ENCODE peak calls at places on chromosomes 4 and X, in seven cellular contexts. Z, J, K, S, I, O and B are unnamed samples.

GRCh38 chr4:74873545-74874295 is 59.2 kb upstream of the PARM1 start:
- DNase-seq in Z (no peak), J (no peak), K (no peak), S (no peak), I (no peak), O (no peak), B (no peak)

GRCh38 chr4:7434766-7435150 is at the start of gene PSAPL1:
- DNase-seq in Z (no peak), J (no peak), K (no peak), S (no peak), I (peak; percentile 3), O (no peak), B (no peak)

GRCh38 chr4:7375427-7375826 is 59.3 kb downstream of the PSAPL1 start:
- DNase-seq in Z (no peak), J (no peak), K (no peak), S (no peak), I (peak; percentile 13), O (peak; percentile 20), B (no peak)

GRCh38 chr4:158805628-158806471 is 37.0 kb downstream of the FNIP2 start:
- DNase-seq in Z (peak; percentile 22), J (no peak), K (no peak), S (no peak), I (no peak), O (peak; percentile 48), B (peak; percentile 68)

GRCh38 chr4:147837435-147837834 is 105.5 kb downstream of the ARHGAP10 start:
- DNase-seq in Z (no peak), J (no peak), K (no peak), S (no peak), I (no peak), O (no peak), B (peak; percentile 63)

GRCh38 chrX:10597871-10598270 is 22.5 kb downstream of the MID1 start:
- DNase-seq in Z (no peak), J (peak; percentile 6), K (no peak), S (no peak), I (peak; percentile 32), O (no peak), B (no peak)

GRCh38 chr4:97845758-97846157 is 297.5 kb downstream of the STPG2 start:
- DNase-seq in Z (no peak), J (no peak), K (no peak), S (no peak), I (no peak), O (no peak), B (no peak)

GRCh38 chr4:79466621-79467020 is 58.6 kb upstream of the GK2 start:
- DNase-seq in Z (no peak), J (no peak), K (no peak), S (no peak), I (no peak), O (no peak), B (no peak)

GRCh38 chr4:8641256-8641655 is 48.7 kb downstream of the CPZ start:
- DNase-seq in Z (no peak), J (no peak), K (no peak), S (no peak), I (no peak), O (no peak), B (no peak)

GRCh38 chr4:14844059-14844458 is 158.2 kb upstream of the CPEB2 start:
- DNase-seq in Z (no peak), J (no peak), K (no peak), S (no peak), I (no peak), O (no peak), B (no peak)

GRCh38 chrX:84469226-84469625 is 33.0 kb downstream of the HDX start:
- DNase-seq in Z (no peak), J (no peak), K (no peak), S (no peak), I (peak; percentile 42), O (no peak), B (no peak)

GRCh38 chrX:109857898-109858297 is 124.8 kb upstream of the ACSL4 start:
- DNase-seq in Z (no peak), J (no peak), K (no peak), S (no peak), I (peak; percentile 52), O (no peak), B (no peak)

GRCh38 chr4:152616804-152617203 is 63.0 kb downstream of the TMEM154 start:
- DNase-seq in Z (no peak), J (no peak), K (no peak), S (peak; percentile 50), I (no peak), O (no peak), B (no peak)

GRCh38 chr4:6116696-6117285 is 83.6 kb downstream of the JAKMIP1 start:
- DNase-seq in Z (no peak), J (peak; percentile 35), K (no peak), S (no peak), I (no peak), O (no peak), B (no peak)

GRCh38 chr4:84582988-84583870 is at the start of gene CDS1:
- DNase-seq in Z (peak; percentile 22), J (peak; percentile 70), K (peak; percentile 35), S (no peak), I (no peak), O (no peak), B (no peak)

GRCh38 chr4:73281982-73282381 is 23.4 kb upstream of the ANKRD17 start:
- DNase-seq in Z (no peak), J (no peak), K (no peak), S (no peak), I (no peak), O (no peak), B (no peak)

GRCh38 chrX:45807572-45808425 is 607.1 kb upstream of the DIPK2B start:
- DNase-seq in Z (no peak), J (no peak), K (no peak), S (no peak), I (peak; percentile 70), O (no peak), B (no peak)

GRCh38 chr4:76120199-76120598 is 28.0 kb downstream of the NUP54 start:
- DNase-seq in Z (no peak), J (peak; percentile 18), K (no peak), S (no peak), I (no peak), O (no peak), B (no peak)

GRCh38 chr4:84325625-84326024 is 173.5 kb downstream of the NKX6-1 start:
- DNase-seq in Z (no peak), J (no peak), K (no peak), S (no peak), I (no peak), O (no peak), B (no peak)

GRCh38 chr4:140811429-140811828 is 55.2 kb upstream of the TBC1D9 start:
- DNase-seq in Z (no peak), J (peak; percentile 12), K (no peak), S (no peak), I (no peak), O (no peak), B (no peak)

GRCh38 chr4:41538887-41539498 is 1.0 kb downstream of the LIMCH1 start:
- DNase-seq in Z (no peak), J (no peak), K (peak; percentile 30), S (no peak), I (no peak), O (no peak), B (peak; percentile 9)

GRCh38 chrX:108323751-108324150 is 114.5 kb downstream of the COL4A6 start:
- DNase-seq in Z (no peak), J (no peak), K (no peak), S (no peak), I (no peak), O (no peak), B (no peak)

GRCh38 chrX:9825129-9825865 is 39.1 kb downstream of the SHROOM2 start:
- DNase-seq in Z (no peak), J (no peak), K (no peak), S (no peak), I (peak; percentile 14), O (no peak), B (no peak)

GRCh38 chr4:74848774-74849173 is 54.5 kb upstream of the BTC start:
- DNase-seq in Z (no peak), J (no peak), K (no peak), S (no peak), I (no peak), O (no peak), B (no peak)

DNA sequence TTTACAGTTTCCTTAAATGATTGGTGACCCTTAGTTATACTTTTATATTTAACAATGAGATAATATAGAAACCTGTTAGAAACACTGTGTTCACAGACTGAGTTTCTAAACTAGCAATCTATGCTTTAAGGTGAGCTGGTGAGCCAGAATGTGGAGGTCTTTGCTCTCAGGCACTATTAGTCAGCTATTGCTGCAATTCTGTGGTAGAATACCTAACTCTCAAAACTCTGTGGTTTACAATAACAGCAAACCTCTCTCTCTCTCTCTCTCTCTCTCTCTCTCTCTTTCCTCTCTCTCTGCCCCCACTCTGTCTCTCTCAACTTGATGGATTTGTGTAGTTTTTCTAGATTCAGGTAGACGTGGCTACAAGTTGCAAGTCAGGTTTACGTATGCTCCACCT is 17.6 kb upstream of the LCORL start:
- DNase-seq in Z (no peak), J (no peak), K (no peak), S (no peak), I (peak; percentile 5), O (no peak), B (no peak)
- TF ChIP-seq CTCF in Z (no peak), J (no peak), K (no peak), S (no peak), I (no peak), O (no peak), B (no peak)

GRCh38 chrX:133444952-133445831 is 29.9 kb upstream of the GPC4 start:
- DNase-seq in Z (no peak), J (peak; percentile 60), K (no peak), S (no peak), I (no peak), O (no peak), B (no peak)
- TF ChIP-seq POLR2A in Z (no peak), J (peak; percentile 41), K (no peak), S (no peak), I (no peak), O (no peak), B (no peak)

GRCh38 chrX:73400136-73400748 is 46.6 kb upstream of the CDX4 start:
- DNase-seq in Z (no peak), J (no peak), K (no peak), S (no peak), I (no peak), O (no peak), B (no peak)
- TF ChIP-seq CTCF in Z (no peak), J (no peak), K (no peak), S (no peak), I (no peak), O (no peak), B (no peak)

DNA sequence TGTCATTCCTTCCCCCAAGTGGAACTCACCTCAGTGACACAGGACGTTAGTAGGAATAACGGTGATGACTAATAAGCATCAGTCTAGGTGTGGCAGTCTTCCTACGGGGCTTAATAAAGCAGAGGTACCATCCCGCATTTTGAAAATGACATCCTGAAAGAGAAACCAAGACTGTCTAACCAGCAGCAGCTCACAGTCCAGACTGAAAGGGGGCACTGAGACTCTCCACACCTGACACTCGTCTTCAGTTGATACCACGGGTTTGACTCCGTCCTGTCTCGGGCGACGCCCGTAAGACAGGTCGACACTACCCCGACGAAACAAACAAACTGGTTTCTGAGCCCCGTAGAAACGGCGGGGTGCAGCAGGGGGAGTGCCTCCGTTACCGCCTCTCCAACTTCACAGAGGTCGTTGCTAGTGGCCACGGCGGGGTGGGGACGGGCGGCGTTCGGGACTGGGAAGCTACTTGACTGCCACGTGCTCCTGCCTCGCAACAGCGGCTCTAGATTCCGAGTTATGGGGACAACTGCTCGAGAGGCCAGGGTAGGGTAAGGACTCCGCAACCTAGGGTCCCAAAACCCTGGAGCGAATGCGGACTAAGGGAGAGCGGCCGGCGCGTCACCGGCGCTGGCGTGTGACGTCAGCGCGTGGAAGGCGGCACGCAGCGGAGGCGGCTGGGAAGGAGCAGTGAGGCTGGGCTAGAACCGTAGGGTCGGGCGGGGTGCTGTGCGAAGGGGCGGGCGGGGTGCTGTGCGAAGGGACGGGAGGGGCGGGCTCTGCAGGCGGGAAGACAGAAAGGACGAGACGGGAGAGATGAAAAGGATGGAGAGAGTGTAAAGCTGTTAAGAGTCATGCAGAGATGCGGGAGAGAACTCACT is at the start of gene NEK1:
- DNase-seq in Z (peak; percentile 68), J (peak; percentile 85), K (peak; percentile 86), S (peak; percentile 97), I (peak; percentile 83), O (peak; percentile 74), B (peak; percentile 70)
- TF ChIP-seq POLR2A in Z (peak; percentile 79), J (peak; percentile 88), K (peak; percentile 94), S (peak; percentile 74), I (peak; percentile 90), O (peak; percentile 86), B (peak; percentile 79)